ENCODE peak calls at places on chromosomes 12 and 14, in seven cellular contexts. S is pancreas, T is ovary, V is neuronal stem cell, D is IMR-90, M is heart left ventricle, P is endothelial cell of umbilical vein. E is an unnamed sample.

GRCh38 chr12:129069886-129070285 is 216.6 kb downstream of the GLT1D1 start:
- DNase-seq in S (no peak), M (no peak), P (no peak), V (no peak), D (no peak), T (no peak), E (no peak)

GRCh38 chr14:67620217-67620789 is 583 bp downstream of the ARG2 start:
- DNase-seq in D (peak; percentile 7), P (peak; percentile 31), M (no peak), T (peak; percentile 23), V (peak; percentile 47), S (peak; percentile 60), E (peak; percentile 30)

GRCh38 chr14:86911506-86911905 is 1081.5 kb downstream of the GALC start:
- DNase-seq in D (no peak), P (no peak), S (no peak), M (no peak), T (no peak), V (no peak), E (no peak)

GRCh38 chr12:77104792-77105191 is 39.4 kb upstream of the E2F7 start:
- DNase-seq in T (no peak), V (no peak), D (peak; percentile 72), M (no peak), S (no peak), P (peak; percentile 46), E (no peak)

GRCh38 chr14:91038439-91038838 is 22.0 kb downstream of the RPS6KA5 start:
- DNase-seq in T (no peak), S (no peak), P (no peak), M (no peak), V (no peak), D (no peak), E (no peak)

GRCh38 chr14:53550776-53551175 is 397.7 kb upstream of the DDHD1 start:
- DNase-seq in S (no peak), T (no peak), P (no peak), D (no peak), M (no peak), V (no peak), E (no peak)

GRCh38 chr14:22280497-22281321 is 308.3 kb downstream of the DAD1 start:
- DNase-seq in P (no peak), S (no peak), T (no peak), M (no peak), V (no peak), D (no peak), E (no peak)

GRCh38 chr14:101224356-101225115 is 321.0 kb upstream of the RTL1 start:
- DNase-seq in M (no peak), T (no peak), S (peak; percentile 49), D (no peak), P (no peak), V (no peak), E (no peak)

GRCh38 chr12:108807996-108808725 is 49.2 kb downstream of the SSH1 start:
- DNase-seq in D (no peak), V (no peak), S (peak; percentile 19), T (no peak), M (no peak), P (no peak), E (no peak)

GRCh38 chr12:65306603-65307501 is 28.4 kb downstream of the MSRB3 start:
- DNase-seq in S (no peak), P (peak; percentile 83), T (no peak), D (peak; percentile 75), M (peak; percentile 75), V (no peak), E (peak; percentile 38)

GRCh38 chr14:92973798-92974372 is 50.9 kb downstream of the CHGA start:
- DNase-seq in D (no peak), M (peak; percentile 53), V (no peak), S (no peak), P (no peak), T (no peak), E (no peak)

GRCh38 chr14:32468955-32469354 is 139.9 kb downstream of the AKAP6 start:
- DNase-seq in V (no peak), T (no peak), D (peak; percentile 72), S (no peak), M (no peak), P (peak; percentile 79), E (peak; percentile 42)

GRCh38 chr12:99907210-99907609 is 77.5 kb downstream of the ANKS1B start:
- DNase-seq in M (no peak), S (no peak), D (no peak), V (no peak), T (no peak), P (no peak), E (no peak)

GRCh38 chr14:91363776-91364523 is 53.7 kb downstream of the CCDC88C start:
- DNase-seq in V (no peak), M (no peak), S (no peak), D (no peak), T (no peak), P (no peak), E (no peak)

GRCh38 chr12:2944401-2945047 is 14.7 kb upstream of the TEAD4 start:
- DNase-seq in V (peak; percentile 49), M (no peak), D (peak; percentile 19), P (peak; percentile 51), T (peak; percentile 62), S (peak; percentile 88), E (peak; percentile 35)

GRCh38 chr12:106648736-106649135 is 65.9 kb downstream of the RFX4 start:
- DNase-seq in P (no peak), S (no peak), V (no peak), M (no peak), D (no peak), T (no peak), E (no peak)

GRCh38 chr12:106773945-106774807 is at the start of gene RIC8B:
- DNase-seq in M (peak; percentile 96), T (peak; percentile 96), V (peak; percentile 98), P (peak; percentile 99), D (peak; percentile 99), S (peak; percentile 96), E (peak; percentile 98)

GRCh38 chr12:25653487-25654175 is 100.5 kb upstream of the LMNTD1 start:
- DNase-seq in D (no peak), P (peak; percentile 63), S (no peak), V (no peak), M (peak; percentile 66), T (no peak), E (no peak)

GRCh38 chr14:78131616-78132015 is 38.6 kb upstream of the NRXN3 start:
- DNase-seq in D (no peak), S (no peak), M (no peak), P (no peak), V (no peak), T (no peak), E (no peak)

GRCh38 chr14:78127233-78127632 is 42.9 kb upstream of the NRXN3 start:
- DNase-seq in M (no peak), S (no peak), D (no peak), T (no peak), V (no peak), P (no peak), E (no peak)

GRCh38 chr14:78129375-78129774 is 40.8 kb upstream of the NRXN3 start:
- DNase-seq in D (no peak), S (no peak), M (no peak), V (no peak), P (no peak), T (no peak), E (no peak)

GRCh38 chr14:78130356-78130755 is 39.8 kb upstream of the NRXN3 start:
- DNase-seq in M (no peak), D (no peak), P (no peak), S (no peak), T (no peak), V (no peak), E (no peak)

DNA sequence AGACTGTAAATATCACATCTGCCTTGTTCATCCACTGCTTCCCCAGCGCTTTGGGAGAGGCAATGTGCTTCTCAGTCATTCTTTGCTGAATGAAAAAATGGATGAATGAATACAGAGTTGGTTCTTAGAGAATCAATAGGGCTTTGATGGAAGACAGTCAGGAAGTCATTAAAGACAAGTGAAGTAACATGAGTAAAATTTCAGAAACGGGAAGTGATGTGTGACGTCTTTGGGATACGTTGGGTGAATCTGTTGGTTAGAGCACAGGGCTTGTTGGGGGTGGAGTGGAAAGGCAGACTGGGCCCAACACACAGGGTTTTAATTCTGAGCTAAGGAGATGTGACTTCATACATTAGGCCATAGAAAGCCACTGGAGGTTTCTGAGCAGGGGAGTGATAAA is 39.0 kb upstream of the NRXN3 start:
- DNase-seq in V (no peak), M (no peak), S (no peak), D (no peak), P (no peak), T (no peak), E (no peak)
- H3K27ac ChIP-seq in V (no peak overlapping the region), M (no peak overlapping the region), S (no peak overlapping the region), D (no peak overlapping the region), P (no peak overlapping the region), T (no peak overlapping the region), E (no peak overlapping the region)

GRCh38 chr12:122740351-122740750 is 9.7 kb upstream of the HCAR1 start:
- DNase-seq in M (no peak), P (no peak), D (no peak), S (no peak), T (no peak), V (no peak), E (no peak)

GRCh38 chr12:122738561-122738960 is 7.9 kb upstream of the HCAR1 start:
- DNase-seq in V (no peak), D (no peak), M (no peak), S (no peak), T (no peak), P (no peak), E (no peak)

GRCh38 chr12:122747224-122748175 is 5.1 kb upstream of the DENR start:
- DNase-seq in M (no peak), T (no peak), V (no peak), S (no peak), P (no peak), D (no peak), E (no peak)

GRCh38 chr12:122749569-122750332 is 2.9 kb upstream of the DENR start:
- DNase-seq in T (no peak), P (no peak), V (no peak), M (no peak), S (no peak), D (no peak), E (no peak)

GRCh38 chr12:122743895-122744525 is 8.6 kb upstream of the DENR start:
- DNase-seq in P (no peak), T (no peak), V (no peak), D (no peak), M (no peak), S (no peak), E (peak; percentile 26)
- H3K27ac ChIP-seq in P (no peak overlapping the region), T (no peak overlapping the region), V (no peak overlapping the region), D (no peak overlapping the region), M (no peak overlapping the region), S (no peak overlapping the region), E (no peak overlapping the region)

GRCh38 chr12:59429766-59430165 is 166.1 kb upstream of the SLC16A7 start:
- DNase-seq in V (no peak), S (no peak), P (no peak), D (peak; percentile 65), M (no peak), T (no peak), E (no peak)
- H3K27ac ChIP-seq in V (no peak overlapping the region), S (no peak overlapping the region), P (no peak overlapping the region), D (no peak overlapping the region), M (no peak overlapping the region), T (no peak overlapping the region), E (no peak overlapping the region)

GRCh38 chr14:41144370-41144769 is 462.3 kb upstream of the LRFN5 start:
- DNase-seq in S (no peak), T (no peak), D (no peak), M (no peak), V (no peak), P (no peak), E (no peak)

DNA sequence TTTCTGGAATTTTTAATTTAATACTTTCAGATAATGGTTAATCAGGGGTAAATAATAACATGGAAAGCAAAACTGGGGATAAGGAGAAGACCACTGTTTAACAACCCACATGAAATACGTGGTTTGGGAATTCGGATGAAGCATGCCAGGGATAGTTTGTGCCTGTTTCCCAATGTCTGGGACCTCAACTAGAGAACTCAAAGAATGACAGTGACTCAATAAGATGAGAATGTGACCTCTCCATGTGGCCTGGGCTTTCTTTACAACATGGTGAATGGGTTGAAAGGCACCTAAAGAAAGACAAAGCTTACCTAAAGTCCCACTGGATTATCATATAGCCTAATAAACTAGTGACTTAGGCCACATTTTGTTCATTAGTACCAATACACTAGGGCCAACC is 460.3 kb upstream of the LRFN5 start:
- DNase-seq in D (no peak), P (no peak), S (no peak), T (no peak), V (no peak), M (no peak), E (no peak)
- H3K27ac ChIP-seq in D (no peak overlapping the region), P (no peak overlapping the region), S (no peak overlapping the region), T (no peak overlapping the region), V (no peak overlapping the region), M (no peak overlapping the region), E (no peak overlapping the region)

E was measured in adrenal gland.